ENCODE peak calls at places on chromosome 1, in nine cellular contexts. K is NCI-H1105, N is fibroblast of pulmonary artery, B is T-helper 22 cell, E is HEK293T, L is HCEC 1CT, S is ACHN, G is EH, F is memory B cell. X is an unnamed sample.
A peak's percentile ranks its signal among the peaks of the same experiment; 100 is the strongest.

GRCh38 chr1:186500804-186501203 is 39.9 kb upstream of the PDC start:
- DNase-seq in K (no peak), N (no peak), B (no peak), E (no peak), L (no peak), S (no peak), G (no peak), F (no peak), X (no peak)

GRCh38 chr1:95742591-95743089 is 508.6 kb downstream of the RWDD3 start:
- DNase-seq in K (peak; percentile 57), N (peak; percentile 53), B (no peak), E (no peak), L (no peak), S (no peak), G (peak; percentile 25), F (no peak), X (no peak)

GRCh38 chr1:41480204-41481108 is 4.0 kb downstream of the EDN2 start:
- DNase-seq in K (no peak), N (no peak), B (no peak), E (no peak), L (no peak), S (peak; percentile 39), G (no peak), F (no peak), X (no peak)

GRCh38 chr1:62466982-62467532 is 30.2 kb downstream of the USP1 start:
- DNase-seq in K (no peak), N (no peak), B (no peak), E (no peak), L (no peak), S (no peak), G (peak; percentile 54), F (no peak), X (no peak)

GRCh38 chr1:237794071-237794470 is 96.7 kb downstream of the ZP4 start:
- DNase-seq in K (no peak), N (peak; percentile 16), B (no peak), E (no peak), L (no peak), S (peak; percentile 57), G (no peak), F (no peak), X (no peak)

GRCh38 chr1:229599218-229599812 is 26.6 kb downstream of the TAF5L start:
- DNase-seq in K (no peak), N (peak; percentile 24), B (no peak), E (no peak), L (no peak), S (no peak), G (no peak), F (no peak), X (no peak)

GRCh38 chr1:235910357-235911299 is 43.9 kb upstream of the LYST start:
- DNase-seq in K (no peak), N (peak; percentile 87), B (no peak), E (peak; percentile 60), L (peak; percentile 98), S (peak; percentile 98), G (peak; percentile 99), F (no peak), X (no peak)

GRCh38 chr1:58430355-58431335 is 115.9 kb downstream of the OMA1 start:
- DNase-seq in K (no peak), N (no peak), B (no peak), E (no peak), L (no peak), S (no peak), G (peak; percentile 76), F (no peak), X (no peak)

GRCh38 chr1:19344372-19344810 is 32.3 kb downstream of the SLC66A1 start:
- DNase-seq in K (peak; percentile 44), N (peak; percentile 45), B (no peak), E (peak; percentile 57), L (no peak), S (peak; percentile 48), G (peak; percentile 44), F (peak; percentile 54), X (peak; percentile 41)

GRCh38 chr1:193070942-193071341 is 11.5 kb downstream of the RO60 start:
- DNase-seq in K (no peak), N (no peak), B (no peak), E (peak; percentile 18), L (no peak), S (peak; percentile 34), G (peak; percentile 11), F (no peak), X (no peak)

GRCh38 chr1:157969693-157970485 is 23.6 kb upstream of the KIRREL1 start:
- DNase-seq in K (no peak), N (peak; percentile 93), B (no peak), E (peak; percentile 73), L (peak; percentile 90), S (peak; percentile 79), G (peak; percentile 87), F (no peak), X (peak; percentile 32)

GRCh38 chr1:240492832-240493440 is 119.0 kb downstream of the GREM2 start:
- DNase-seq in K (no peak), N (peak; percentile 65), B (no peak), E (peak; percentile 73), L (no peak), S (peak; percentile 79), G (no peak), F (no peak), X (peak; percentile 29)

X was measured in progenitor cell of endocrine pancreas.